ENCODE peak calls at places on chromosomes 12 and 14, in four cellular contexts. U is SK-N-SH, N is GM19239, X is H9. Y is an unnamed sample.

GRCh38 chr12:102503056-102503681 is 22.8 kb upstream of the IGF1 start:
- DNase-seq in U (no peak), N (no peak), X (no peak), Y (no peak)

GRCh38 chr14:54804720-54805060 is 97.9 kb downstream of the GCH1 start:
- DNase-seq in U (no peak), N (no peak), X (peak; percentile 62), Y (peak; percentile 44)

GRCh38 chr12:113955109-113955970 is 10.8 kb downstream of the RBM19 start:
- DNase-seq in U (peak; percentile 49), N (no peak), X (peak; percentile 76), Y (peak; percentile 72)

GRCh38 chr12:7907009-7907408 is 29.0 kb downstream of the SLC2A3 start:
- DNase-seq in U (peak; percentile 28), N (no peak), X (peak; percentile 80), Y (peak; percentile 57)

GRCh38 chr12:46455648-46456352 is 83.2 kb upstream of the SLC38A2 start:
- DNase-seq in U (no peak), N (no peak), X (no peak), Y (no peak)

GRCh38 chr14:26941521-26941920 is 343.7 kb upstream of the NOVA1 start:
- DNase-seq in U (no peak), N (no peak), X (no peak), Y (no peak)

GRCh38 chr12:2341051-2341751 is 288.4 kb downstream of the CACNA1C start:
- DNase-seq in U (no peak), N (no peak), X (no peak), Y (no peak)

GRCh38 chr12:54593716-54594115 is 5.3 kb upstream of the PPP1R1A start:
- DNase-seq in U (no peak), N (no peak), X (no peak), Y (no peak)

GRCh38 chr12:66678640-66679268 is at the start of gene GRIP1:
- DNase-seq in U (no peak), N (no peak), X (no peak), Y (no peak)